ENCODE peak calls at places on chromosomes 4 and X, in five cellular contexts. S, P, M, L and U are unnamed samples.

GRCh38 chr4:75821966-75822365 is 80.3 kb downstream of the PPEF2 start:
- DNase-seq in S (no peak), P (no peak), M (no peak), L (no peak), U (no peak)

GRCh38 chr4:78379040-78379439 is 172.5 kb upstream of the ANXA3 start:
- DNase-seq in S (no peak), P (no peak), M (no peak), L (no peak), U (no peak)

GRCh38 chrX:30620980-30621716 is 32.1 kb upstream of the GK start:
- DNase-seq in S (no peak), P (no peak), M (peak), L (peak), U (peak)

GRCh38 chr4:18931643-18932373 is 910.3 kb upstream of the LCORL start:
- DNase-seq in S (no peak), P (no peak), M (no peak), L (no peak), U (no peak)

GRCh38 chrX:106278951-106279350 is 110.8 kb downstream of the PWWP3B start:
- DNase-seq in S (no peak), P (no peak), M (no peak), L (no peak), U (no peak)

GRCh38 chr4:118917582-118917981 is 28.9 kb downstream of the SYNPO2 start:
- DNase-seq in S (no peak), P (no peak), M (no peak), L (no peak), U (no peak)

GRCh38 chrX:33178690-33179089 is 32.7 kb downstream of the DMD start:
- DNase-seq in S (no peak), P (no peak), M (no peak), L (no peak), U (no peak)

GRCh38 chr4:23438764-23439163 is 451.1 kb downstream of the PPARGC1A start:
- DNase-seq in S (no peak), P (no peak), M (no peak), L (no peak), U (no peak)

GRCh38 chr4:173247316-173247715 is 78.7 kb downstream of the GALNT7 start:
- DNase-seq in S (no peak), P (no peak), M (no peak), L (no peak), U (no peak)

GRCh38 chrX:20267924-20268701 is 1.4 kb upstream of the RPS6KA3 start:
- DNase-seq in S (peak), P (peak), M (no peak), L (no peak), U (no peak)

GRCh38 chr4:80125252-80126177 is 52.5 kb upstream of the ANTXR2 start:
- DNase-seq in S (peak), P (no peak), M (no peak), L (peak), U (no peak)

GRCh38 chrX:22246620-22247019 is 26.1 kb upstream of the CBLL2 start:
- DNase-seq in S (no peak), P (no peak), M (no peak), L (no peak), U (peak)

GRCh38 chrX:77788050-77788449 is 2.0 kb upstream of the ATRX start:
- DNase-seq in S (peak), P (no peak), M (no peak), L (no peak), U (no peak)

GRCh38 chr4:40718571-40718970 is 31.2 kb upstream of the NSUN7 start:
- DNase-seq in S (no peak), P (no peak), M (no peak), L (no peak), U (no peak)

GRCh38 chr4:11842620-11843263 is 414.0 kb upstream of the HS3ST1 start:
- DNase-seq in S (no peak), P (no peak), M (no peak), L (no peak), U (no peak)

GRCh38 chrX:17405225-17405969 is 30.4 kb downstream of the NHS start:
- DNase-seq in S (no peak), P (no peak), M (peak), L (no peak), U (peak)

GRCh38 chrX:131901581-131901980 is 121.5 kb upstream of the STK26 start:
- DNase-seq in S (no peak), P (no peak), M (no peak), L (no peak), U (no peak)

GRCh38 chr4:39818646-39819045 is 120.7 kb downstream of the UBE2K start:
- DNase-seq in S (no peak), P (no peak), M (no peak), L (no peak), U (no peak)

GRCh38 chr4:2341261-2341841 is 77.1 kb downstream of the ZFYVE28 start:
- DNase-seq in S (no peak), P (peak), M (no peak), L (no peak), U (no peak)

GRCh38 chrX:5726246-5726645 is 502.4 kb downstream of the NLGN4X start:
- DNase-seq in S (no peak), P (no peak), M (no peak), L (no peak), U (no peak)

GRCh38 chr4:121873604-121874003 is 3.3 kb upstream of the BBS7 start:
- DNase-seq in S (peak), P (no peak), M (no peak), L (no peak), U (no peak)

GRCh38 chr4:73450398-73451004 is 14.5 kb downstream of the AFP start:
- DNase-seq in S (no peak), P (no peak), M (peak), L (no peak), U (peak)

GRCh38 chrX:119235872-119236598 is at the start of gene PGRMC1:
- DNase-seq in S (peak), P (peak), M (no peak), L (peak), U (no peak)

GRCh38 chr4:36281384-36282106 is at the start of gene DTHD1:
- DNase-seq in S (peak), P (no peak), M (no peak), L (no peak), U (no peak)

GRCh38 chr4:100294356-100294755 is 104.1 kb upstream of the DDIT4L start:
- DNase-seq in S (no peak), P (no peak), M (no peak), L (no peak), U (no peak)

GRCh38 chr4:99668472-99668871 is 10.8 kb upstream of the C4orf54 start:
- DNase-seq in S (no peak), P (no peak), M (no peak), L (no peak), U (no peak)

GRCh38 chrX:22135994-22136684 is 104.0 kb downstream of the PHEX start:
- DNase-seq in S (peak), P (peak), M (no peak), L (no peak), U (peak)

GRCh38 chrX:115268421-115268820 is 21.1 kb upstream of the LUZP4 start:
- DNase-seq in S (no peak), P (no peak), M (no peak), L (no peak), U (no peak)

GRCh38 chrX:48715066-48715465 is 18.5 kb downstream of the SUV39H1 start:
- DNase-seq in S (no peak), P (no peak), M (no peak), L (no peak), U (no peak)

GRCh38 chr4:105683038-105683437 is 25.5 kb downstream of the INTS12 start:
- DNase-seq in S (no peak), P (no peak), M (peak), L (no peak), U (no peak)

GRCh38 chr4:84050014-84050413 is 449.1 kb downstream of the NKX6-1 start:
- DNase-seq in S (no peak), P (no peak), M (no peak), L (no peak), U (no peak)

GRCh38 chrX:46770817-46771163 is 11.9 kb upstream of the SLC9A7 start:
- DNase-seq in S (no peak), P (no peak), M (peak), L (no peak), U (peak)

GRCh38 chrX:96791559-96791958 is 92.1 kb upstream of the RPA4 start:
- DNase-seq in S (no peak), P (no peak), M (no peak), L (no peak), U (no peak)

GRCh38 chr4:26485684-26486083 is 4.6 kb downstream of the CCKAR start:
- DNase-seq in S (no peak), P (no peak), M (no peak), L (no peak), U (no peak)

GRCh38 chr4:110498420-110498819 is 22.5 kb downstream of the ENPEP start:
- DNase-seq in S (no peak), P (no peak), M (no peak), L (no peak), U (no peak)

GRCh38 chrX:1094934-1095333 is 117.5 kb downstream of the CRLF2 start:
- DNase-seq in S (no peak), P (no peak), M (no peak), L (no peak), U (no peak)

GRCh38 chr4:35793045-35793722 is 451.1 kb downstream of the ARAP2 start:
- DNase-seq in S (no peak), P (no peak), M (peak), L (no peak), U (peak)

GRCh38 chrX:70455366-70456202 is 10.9 kb downstream of the DLG3 start:
- DNase-seq in S (peak), P (no peak), M (no peak), L (no peak), U (no peak)

GRCh38 chrX:149145845-149146285 is 359.2 kb downstream of the IDS start:
- DNase-seq in S (peak), P (no peak), M (no peak), L (no peak), U (no peak)

GRCh38 chr4:163558539-163559044 is 64.1 kb downstream of the TMA16 start:
- DNase-seq in S (peak), P (no peak), M (no peak), L (no peak), U (no peak)